ENCODE peak calls at places on chromosomes 6 and 20, in seven cellular contexts. Z, R, F, S, P, C and K are unnamed samples.

GRCh38 chr6:150203378-150203777 is 60.5 kb downstream of the PPP1R14C start:
- DNase-seq in Z (no peak), R (no peak), F (no peak), S (no peak), P (no peak), C (no peak), K (no peak)

GRCh38 chr20:61587910-61588309 is 335.8 kb downstream of the CDH4 start:
- DNase-seq in Z (no peak), R (no peak), F (no peak), S (peak), P (no peak), C (no peak), K (no peak)

GRCh38 chr6:135974416-135974815 is 122.9 kb downstream of the PDE7B start:
- DNase-seq in Z (no peak), R (no peak), F (peak), S (no peak), P (no peak), C (no peak), K (no peak)

GRCh38 chr6:159533568-159533967 is 159.5 kb downstream of the SOD2 start:
- DNase-seq in Z (no peak), R (no peak), F (peak), S (no peak), P (no peak), C (no peak), K (no peak)

GRCh38 chr6:61894536-61894935 is 391.5 kb downstream of the KHDRBS2 start:
- DNase-seq in Z (no peak), R (no peak), F (no peak), S (no peak), P (no peak), C (no peak), K (no peak)

GRCh38 chr6:142903806-142904205 is 41.2 kb downstream of the HIVEP2 start:
- DNase-seq in Z (no peak), R (no peak), F (peak), S (no peak), P (no peak), C (no peak), K (no peak)

GRCh38 chr6:35014341-35014740 is 125.3 kb downstream of the ANKS1A start:
- DNase-seq in Z (no peak), R (no peak), F (no peak), S (no peak), P (no peak), C (no peak), K (no peak)

GRCh38 chr6:43938178-43939101 is 168.4 kb downstream of the VEGFA start:
- DNase-seq in Z (no peak), R (no peak), F (no peak), S (no peak), P (no peak), C (no peak), K (peak)

GRCh38 chr20:57983082-57983481 is 245.4 kb downstream of the ANKRD60 start:
- DNase-seq in Z (no peak), R (no peak), F (no peak), S (no peak), P (no peak), C (no peak), K (no peak)

GRCh38 chr6:151054304-151054703 is 185.5 kb upstream of the AKAP12 start:
- DNase-seq in Z (no peak), R (no peak), F (peak), S (no peak), P (no peak), C (peak), K (no peak)

GRCh38 chr6:30447237-30447636 is 42.1 kb upstream of the HLA-E start:
- DNase-seq in Z (no peak), R (no peak), F (no peak), S (no peak), P (peak), C (no peak), K (no peak)

GRCh38 chr20:58765795-58766194 is 73.2 kb downstream of the NPEPL1 start:
- DNase-seq in Z (no peak), R (no peak), F (no peak), S (no peak), P (no peak), C (no peak), K (no peak)

GRCh38 chr6:111995409-111995808 is 58.5 kb upstream of the CCN6 start:
- DNase-seq in Z (no peak), R (no peak), F (peak), S (no peak), P (no peak), C (no peak), K (no peak)

GRCh38 chr6:111784423-111784822 is 88.8 kb downstream of the FYN start:
- DNase-seq in Z (no peak), R (no peak), F (no peak), S (no peak), P (no peak), C (no peak), K (no peak)

GRCh38 chr6:70277480-70277879 is 25.4 kb downstream of the COL9A1 start:
- DNase-seq in Z (no peak), R (no peak), F (peak), S (no peak), P (no peak), C (peak), K (no peak)

GRCh38 chr6:98586163-98586562 is 248.2 kb upstream of the POU3F2 start:
- DNase-seq in Z (no peak), R (no peak), F (no peak), S (no peak), P (no peak), C (no peak), K (no peak)

GRCh38 chr6:119077643-119078448 is 618 bp downstream of the FAM184A start:
- DNase-seq in Z (no peak), R (peak), F (peak), S (no peak), P (no peak), C (peak), K (no peak)

GRCh38 chr6:3390698-3391097 is 66.2 kb downstream of the SLC22A23 start:
- DNase-seq in Z (no peak), R (peak), F (peak), S (no peak), P (peak), C (peak), K (peak)

GRCh38 chr6:22372922-22373321 is 76.1 kb upstream of the PRL start:
- DNase-seq in Z (no peak), R (no peak), F (no peak), S (no peak), P (no peak), C (no peak), K (no peak)

GRCh38 chr6:158085261-158086053 is 82.6 kb downstream of the SERAC1 start:
- DNase-seq in Z (no peak), R (no peak), F (no peak), S (no peak), P (no peak), C (no peak), K (no peak)

GRCh38 chr6:169106176-169106575 is 147.5 kb downstream of the THBS2 start:
- DNase-seq in Z (no peak), R (no peak), F (peak), S (no peak), P (no peak), C (no peak), K (no peak)

GRCh38 chr6:167045828-167046580 is 46.8 kb downstream of the CEP43 start:
- DNase-seq in Z (peak), R (no peak), F (no peak), S (no peak), P (peak), C (no peak), K (no peak)

GRCh38 chr6:152078804-152079203 is 271.3 kb downstream of the ESR1 start:
- DNase-seq in Z (no peak), R (no peak), F (no peak), S (no peak), P (no peak), C (no peak), K (no peak)

GRCh38 chr6:94813806-94814205 is 763.5 kb upstream of the MANEA start:
- DNase-seq in Z (no peak), R (no peak), F (no peak), S (no peak), P (no peak), C (no peak), K (no peak)

GRCh38 chr20:373171-373890 is 7.2 kb upstream of the TRIB3 start:
- DNase-seq in Z (no peak), R (no peak), F (peak), S (peak), P (peak), C (peak), K (no peak)

DNA sequence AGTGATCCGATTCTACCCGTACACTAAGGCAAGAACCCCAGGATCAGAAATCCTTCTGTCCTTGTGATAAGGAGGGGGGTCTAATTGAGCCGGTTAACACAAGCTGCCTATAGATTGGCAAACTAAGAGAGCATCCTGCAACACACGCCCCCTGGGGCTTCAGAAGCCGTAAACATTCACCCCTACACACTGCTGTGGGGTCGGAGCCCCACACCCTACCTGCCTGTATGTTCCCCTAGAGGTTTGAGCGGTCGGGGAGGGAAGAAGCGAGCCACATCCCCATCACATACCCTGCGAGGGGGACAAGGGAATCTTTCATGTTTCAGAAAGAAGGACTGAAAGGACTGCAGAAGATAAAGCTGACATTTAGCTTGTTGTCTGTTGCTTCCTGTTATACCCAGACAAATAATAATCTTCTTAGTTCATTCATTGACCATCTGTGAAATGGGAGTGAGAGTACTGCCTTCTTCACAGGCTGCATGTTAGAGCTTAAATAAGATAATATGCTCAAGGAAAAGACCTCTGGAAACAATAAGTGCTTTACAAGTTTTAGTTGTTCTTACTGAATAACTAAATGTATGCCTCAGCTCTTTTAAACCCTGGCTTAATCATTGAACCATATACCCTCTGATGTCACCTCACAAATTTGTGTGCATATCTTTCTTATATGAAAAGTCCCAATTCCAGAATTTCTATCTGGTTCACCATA is 74.2 kb upstream of the RNF217 start:
- DNase-seq in Z (no peak), R (no peak), F (no peak), S (no peak), P (no peak), C (no peak), K (no peak)
- TF ChIP-seq CTCF in Z (no peak), R (no peak), F (no peak), S (no peak), P (no peak), C (no peak), K (no peak)

DNA sequence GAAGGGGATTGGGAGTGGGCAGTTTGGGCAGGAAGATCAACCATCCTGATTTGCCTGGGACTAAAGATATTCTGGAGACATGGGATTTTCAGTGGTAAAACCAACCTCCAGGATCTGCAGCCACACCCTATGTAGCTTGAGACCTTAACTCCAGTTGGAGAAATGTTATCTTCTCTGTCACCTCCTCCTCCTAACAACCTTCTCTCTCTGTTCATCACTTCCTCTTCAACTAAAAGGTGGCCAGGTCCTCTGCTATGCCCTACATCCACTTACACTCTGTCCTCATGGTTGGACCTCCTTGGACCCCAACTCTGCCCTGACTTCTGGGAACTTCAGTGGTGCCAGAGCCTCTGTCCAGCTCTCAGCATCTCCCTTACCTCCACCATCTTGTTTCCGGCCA is 42.0 kb upstream of the SLC9A8 start:
- DNase-seq in Z (no peak), R (no peak), F (no peak), S (no peak), P (no peak), C (no peak), K (no peak)
- TF ChIP-seq CTCF in Z (no peak), R (no peak), F (no peak), S (no peak), P (no peak), C (no peak), K (no peak)

DNA sequence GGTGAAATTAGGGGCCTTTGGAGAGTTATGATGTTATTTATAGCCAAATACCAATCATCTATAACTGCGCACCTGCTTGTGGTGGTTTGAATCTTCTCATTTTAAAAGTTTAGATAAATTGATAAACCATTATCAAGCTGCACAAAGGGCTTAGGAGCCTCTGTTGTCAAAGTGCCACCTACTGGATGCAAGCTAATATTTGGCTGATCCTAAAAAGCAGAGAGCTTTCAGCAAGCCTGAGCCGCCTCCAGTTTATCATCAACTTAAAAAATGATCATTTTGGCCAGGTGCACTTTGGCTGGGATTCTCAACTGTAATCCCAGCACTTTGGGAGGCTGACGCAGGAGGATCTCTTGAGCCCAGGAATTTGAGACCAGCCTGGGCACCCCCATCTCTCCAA is 58.5 kb upstream of the ATXN1 start:
- DNase-seq in Z (no peak), R (no peak), F (peak), S (no peak), P (peak), C (no peak), K (no peak)
- TF ChIP-seq CTCF in Z (peak), R (no peak), F (peak), S (peak), P (peak), C (no peak), K (peak)

DNA sequence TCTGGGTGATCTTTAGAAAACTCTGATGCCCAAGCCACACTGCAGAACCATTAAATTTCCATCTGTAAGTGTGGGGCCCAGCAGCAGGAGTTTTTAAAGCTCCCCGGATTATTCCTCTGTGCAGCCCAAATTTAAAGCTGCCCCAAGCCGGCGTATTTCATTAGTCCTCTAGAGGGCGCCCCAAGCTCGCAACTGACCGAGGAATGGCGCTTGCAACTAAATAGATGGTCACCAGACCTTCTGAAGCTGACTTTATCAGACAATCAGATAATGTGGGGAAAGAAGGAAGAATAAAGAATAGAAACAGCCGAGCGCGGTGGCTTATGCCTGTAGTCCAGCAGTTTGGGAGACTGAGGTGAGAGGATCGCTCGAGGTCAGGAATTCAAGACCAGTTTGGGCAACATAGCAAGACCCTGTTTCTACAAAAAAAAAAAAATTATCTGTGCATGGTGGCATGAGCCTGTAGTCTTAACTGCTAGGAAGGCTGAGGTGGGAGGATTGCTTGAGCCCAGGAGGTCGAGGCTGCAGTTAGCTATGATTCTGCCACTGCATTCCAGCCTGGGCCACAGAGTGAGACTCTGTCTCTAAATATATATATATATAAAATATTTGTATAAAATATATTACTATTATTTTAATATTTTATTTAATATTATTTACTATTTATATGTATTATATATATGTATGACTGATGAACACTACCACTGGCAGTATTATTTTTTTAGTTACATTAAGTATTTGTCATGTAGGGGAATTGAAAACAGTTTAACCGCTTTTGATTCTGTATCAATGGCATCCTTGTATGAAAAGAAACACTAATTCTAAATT is 56.0 kb downstream of the OTOR start:
- DNase-seq in Z (peak), R (peak), F (peak), S (no peak), P (peak), C (peak), K (no peak)
- TF ChIP-seq CTCF in Z (peak), R (peak), F (peak), S (peak), P (peak), C (peak), K (peak)

GRCh38 chr6:47479874-47480273 is 2.3 kb downstream of the CD2AP start:
- DNase-seq in Z (no peak), R (no peak), F (no peak), S (no peak), P (no peak), C (no peak), K (no peak)

GRCh38 chr6:47479156-47479541 is 1.6 kb downstream of the CD2AP start:
- DNase-seq in Z (peak), R (no peak), F (peak), S (no peak), P (no peak), C (no peak), K (no peak)

GRCh38 chr6:47478233-47479155 is 905 bp downstream of the CD2AP start:
- DNase-seq in Z (peak), R (peak), F (peak), S (no peak), P (peak), C (no peak), K (no peak)

GRCh38 chr6:47476794-47477496 is 644 bp upstream of the CD2AP start:
- DNase-seq in Z (peak), R (no peak), F (no peak), S (no peak), P (no peak), C (no peak), K (no peak)

GRCh38 chr6:47477497-47478232 is at the start of gene CD2AP:
- DNase-seq in Z (peak), R (peak), F (peak), S (peak), P (peak), C (peak), K (peak)
- TF ChIP-seq CTCF in Z (peak), R (no peak), F (no peak), S (peak), P (no peak), C (peak), K (no peak)

GRCh38 chr20:6679086-6679485 is 88.4 kb upstream of the BMP2 start:
- DNase-seq in Z (no peak), R (no peak), F (no peak), S (no peak), P (no peak), C (no peak), K (no peak)
- TF ChIP-seq CTCF in Z (no peak), R (no peak), F (no peak), S (no peak), P (no peak), C (no peak), K (no peak)

GRCh38 chr6:1774541-1774940 is 164.8 kb downstream of the FOXC1 start:
- DNase-seq in Z (no peak), R (no peak), F (peak), S (no peak), P (no peak), C (no peak), K (no peak)

GRCh38 chr6:1781152-1781848 is 171.6 kb downstream of the FOXC1 start:
- DNase-seq in Z (no peak), R (no peak), F (no peak), S (no peak), P (no peak), C (no peak), K (no peak)

GRCh38 chr6:1778693-1779235 is 169.0 kb downstream of the FOXC1 start:
- DNase-seq in Z (no peak), R (no peak), F (no peak), S (no peak), P (no peak), C (peak), K (no peak)

GRCh38 chr6:1777921-1778692 is 168.4 kb downstream of the FOXC1 start:
- DNase-seq in Z (no peak), R (no peak), F (no peak), S (no peak), P (no peak), C (no peak), K (no peak)

GRCh38 chr6:1780468-1780867 is 170.8 kb downstream of the FOXC1 start:
- DNase-seq in Z (no peak), R (no peak), F (no peak), S (no peak), P (no peak), C (no peak), K (no peak)
- TF ChIP-seq CTCF in Z (no peak), R (no peak), F (no peak), S (no peak), P (no peak), C (no peak), K (no peak)

DNA sequence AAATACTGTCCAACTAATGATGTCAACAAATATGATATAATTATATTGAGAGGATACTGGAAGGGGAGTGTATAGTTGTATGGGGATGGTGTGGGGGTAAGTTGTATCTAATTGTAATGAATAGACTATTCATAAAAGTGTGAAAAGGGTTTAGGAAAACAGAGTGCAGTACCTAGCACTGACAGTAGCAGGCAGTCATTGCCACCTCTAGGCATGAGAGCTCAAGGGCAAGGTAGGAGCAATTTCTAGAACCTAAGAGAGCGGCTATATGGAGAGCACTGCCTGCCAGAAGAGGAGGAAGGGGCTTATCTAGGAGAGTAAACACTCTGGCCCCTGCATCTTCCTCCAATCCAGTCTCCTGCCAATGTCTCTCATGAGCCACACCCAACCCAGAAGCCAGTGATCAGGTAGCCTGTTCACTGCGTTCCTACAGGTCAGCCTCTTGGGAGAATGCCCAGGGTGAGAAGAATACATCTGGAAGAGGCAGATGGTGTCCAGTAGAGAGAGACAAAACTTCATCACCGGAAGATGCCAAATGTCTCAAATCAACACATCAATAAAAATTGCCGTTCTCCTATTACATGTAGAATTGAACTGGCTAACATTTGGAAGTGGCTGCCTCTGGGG is 200.0 kb downstream of the LY86 start:
- DNase-seq in Z (peak), R (peak), F (no peak), S (no peak), P (peak), C (no peak), K (no peak)
- TF ChIP-seq CTCF in Z (peak), R (peak), F (peak), S (peak), P (peak), C (peak), K (peak)

DNA sequence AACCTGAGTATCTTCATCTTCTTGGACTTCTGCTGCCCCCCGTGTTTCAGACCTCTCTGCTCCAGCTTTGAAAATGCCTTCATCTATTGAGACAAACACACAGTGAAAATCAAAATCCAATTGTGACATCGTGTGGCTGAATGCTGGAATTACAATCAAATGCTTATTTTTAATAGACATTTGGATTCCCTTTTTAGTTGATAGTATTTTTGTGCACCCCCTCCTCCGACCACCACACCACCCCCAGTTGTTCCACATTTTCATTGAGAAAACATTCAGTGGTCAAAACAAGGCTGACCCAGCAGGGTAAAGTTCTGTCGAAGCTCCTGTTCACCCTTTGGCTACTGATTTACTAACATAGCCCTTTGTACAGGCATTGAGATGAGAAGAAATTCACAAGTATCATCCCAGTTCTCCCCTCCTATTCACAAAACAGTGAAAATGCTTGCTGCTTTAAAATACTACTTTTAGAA is 79.0 kb downstream of the NRSN1 start:
- DNase-seq in Z (peak), R (no peak), F (peak), S (no peak), P (peak), C (no peak), K (no peak)
- TF ChIP-seq CTCF in Z (peak), R (peak), F (peak), S (peak), P (peak), C (peak), K (peak)